ENCODE peak calls at places on chromosomes 16 and 17, in six cellular contexts. One of them, this sample, is unnamed.

GRCh38 chr16:54110582-54110981 is 176.0 kb downstream of the IRX3 start:
- DNase-seq in left lung: no peak
- DNase-seq in choroid plexus epithelial cell: no peak
- DNase-seq in GM12865: no peak
- DNase-seq in endothelial cell: no peak
- DNase-seq in RWPE1: no peak
- DNase-seq in this sample: no peak

GRCh38 chr16:87233928-87234327 is 83.3 kb downstream of the C16orf95 start:
- DNase-seq in left lung: no peak
- DNase-seq in choroid plexus epithelial cell: peak
- DNase-seq in RWPE1: no peak
- DNase-seq in endothelial cell: peak
- DNase-seq in GM12865: peak
- DNase-seq in this sample: no peak

GRCh38 chr16:19672378-19672777 is 45.6 kb downstream of the KNOP1 start:
- DNase-seq in choroid plexus epithelial cell: peak
- DNase-seq in GM12865: no peak
- DNase-seq in RWPE1: no peak
- DNase-seq in endothelial cell: no peak
- DNase-seq in left lung: no peak
- DNase-seq in this sample: no peak

GRCh38 chr17:64319531-64319930 is 56.5 kb upstream of the TEX2 start:
- DNase-seq in endothelial cell: no peak
- DNase-seq in RWPE1: no peak
- DNase-seq in left lung: no peak
- DNase-seq in choroid plexus epithelial cell: no peak
- DNase-seq in GM12865: no peak
- DNase-seq in this sample: no peak

GRCh38 chr16:87945351-87946042 is 5.7 kb upstream of the BANP start:
- DNase-seq in endothelial cell: no peak
- DNase-seq in left lung: peak
- DNase-seq in choroid plexus epithelial cell: peak
- DNase-seq in RWPE1: peak
- DNase-seq in GM12865: no peak
- DNase-seq in this sample: no peak

GRCh38 chr17:1714488-1714979 is 4.4 kb upstream of the TLCD2 start:
- DNase-seq in left lung: peak
- DNase-seq in GM12865: no peak
- DNase-seq in RWPE1: peak
- DNase-seq in endothelial cell: peak
- DNase-seq in choroid plexus epithelial cell: peak
- DNase-seq in this sample: no peak

GRCh38 chr17:64148699-64149098 is 18.8 kb upstream of the ERN1 start:
- DNase-seq in RWPE1: no peak
- DNase-seq in left lung: no peak
- DNase-seq in GM12865: peak
- DNase-seq in endothelial cell: no peak
- DNase-seq in choroid plexus epithelial cell: no peak
- DNase-seq in this sample: no peak

GRCh38 chr16:89903908-89904515 is 14.7 kb upstream of the MC1R start:
- DNase-seq in left lung: no peak
- DNase-seq in choroid plexus epithelial cell: no peak
- DNase-seq in GM12865: no peak
- DNase-seq in endothelial cell: no peak
- DNase-seq in RWPE1: no peak
- DNase-seq in this sample: no peak

GRCh38 chr17:40301315-40301714 is 7.7 kb upstream of the RARA start:
- DNase-seq in left lung: no peak
- DNase-seq in GM12865: no peak
- DNase-seq in endothelial cell: no peak
- DNase-seq in choroid plexus epithelial cell: no peak
- DNase-seq in RWPE1: no peak
- DNase-seq in this sample: no peak

GRCh38 chr16:27364493-27365141 is 37.4 kb upstream of the IL21R start:
- DNase-seq in left lung: no peak
- DNase-seq in GM12865: peak
- DNase-seq in RWPE1: peak
- DNase-seq in endothelial cell: no peak
- DNase-seq in choroid plexus epithelial cell: no peak
- DNase-seq in this sample: no peak

GRCh38 chr16:27324851-27325301 is 11.1 kb downstream of the IL4R start:
- DNase-seq in RWPE1: no peak
- DNase-seq in GM12865: no peak
- DNase-seq in endothelial cell: no peak
- DNase-seq in left lung: no peak
- DNase-seq in choroid plexus epithelial cell: no peak
- DNase-seq in this sample: no peak

GRCh38 chr16:51556694-51557327 is 405.7 kb upstream of the SALL1 start:
- DNase-seq in left lung: no peak
- DNase-seq in endothelial cell: no peak
- DNase-seq in RWPE1: peak
- DNase-seq in choroid plexus epithelial cell: peak
- DNase-seq in GM12865: no peak
- DNase-seq in this sample: no peak

GRCh38 chr16:51549836-51550235 is 398.8 kb upstream of the SALL1 start:
- DNase-seq in endothelial cell: no peak
- DNase-seq in GM12865: no peak
- DNase-seq in choroid plexus epithelial cell: peak
- DNase-seq in RWPE1: no peak
- DNase-seq in left lung: no peak
- DNase-seq in this sample: no peak

GRCh38 chr16:51550785-51551184 is 399.7 kb upstream of the SALL1 start:
- DNase-seq in left lung: no peak
- DNase-seq in GM12865: no peak
- DNase-seq in choroid plexus epithelial cell: no peak
- DNase-seq in RWPE1: no peak
- DNase-seq in endothelial cell: no peak
- DNase-seq in this sample: no peak

GRCh38 chr16:51553910-51554309 is 402.8 kb upstream of the SALL1 start:
- DNase-seq in choroid plexus epithelial cell: peak
- DNase-seq in left lung: no peak
- DNase-seq in GM12865: no peak
- DNase-seq in RWPE1: no peak
- DNase-seq in endothelial cell: no peak
- DNase-seq in this sample: no peak

GRCh38 chr16:51553314-51553713 is 402.2 kb upstream of the SALL1 start:
- DNase-seq in left lung: no peak
- DNase-seq in choroid plexus epithelial cell: no peak
- DNase-seq in endothelial cell: no peak
- DNase-seq in GM12865: no peak
- DNase-seq in RWPE1: peak
- DNase-seq in this sample: no peak
- TF ChIP-seq CTCF in left lung: no peak
- TF ChIP-seq CTCF in choroid plexus epithelial cell: no peak
- TF ChIP-seq CTCF in endothelial cell: no peak
- TF ChIP-seq CTCF in GM12865: no peak
- TF ChIP-seq CTCF in RWPE1: no peak
- TF ChIP-seq CTCF in this sample: no peak

GRCh38 chr17:57834146-57834741 is 15.6 kb downstream of the MRPS23 start:
- DNase-seq in GM12865: no peak
- DNase-seq in endothelial cell: no peak
- DNase-seq in RWPE1: peak
- DNase-seq in choroid plexus epithelial cell: no peak
- DNase-seq in left lung: no peak
- DNase-seq in this sample: no peak
- TF ChIP-seq CTCF in GM12865: no peak
- TF ChIP-seq CTCF in endothelial cell: no peak
- TF ChIP-seq CTCF in RWPE1: no peak
- TF ChIP-seq CTCF in choroid plexus epithelial cell: no peak
- TF ChIP-seq CTCF in left lung: no peak
- TF ChIP-seq CTCF in this sample: no peak

GRCh38 chr17:42403150-42403549 is 14.9 kb upstream of the STAT3 start:
- DNase-seq in left lung: no peak
- DNase-seq in choroid plexus epithelial cell: no peak
- DNase-seq in GM12865: peak
- DNase-seq in RWPE1: no peak
- DNase-seq in endothelial cell: no peak
- DNase-seq in this sample: peak
- TF ChIP-seq CTCF in left lung: no peak
- TF ChIP-seq CTCF in choroid plexus epithelial cell: peak
- TF ChIP-seq CTCF in GM12865: peak
- TF ChIP-seq CTCF in RWPE1: no peak
- TF ChIP-seq CTCF in endothelial cell: no peak
- TF ChIP-seq CTCF in this sample: peak

DNA sequence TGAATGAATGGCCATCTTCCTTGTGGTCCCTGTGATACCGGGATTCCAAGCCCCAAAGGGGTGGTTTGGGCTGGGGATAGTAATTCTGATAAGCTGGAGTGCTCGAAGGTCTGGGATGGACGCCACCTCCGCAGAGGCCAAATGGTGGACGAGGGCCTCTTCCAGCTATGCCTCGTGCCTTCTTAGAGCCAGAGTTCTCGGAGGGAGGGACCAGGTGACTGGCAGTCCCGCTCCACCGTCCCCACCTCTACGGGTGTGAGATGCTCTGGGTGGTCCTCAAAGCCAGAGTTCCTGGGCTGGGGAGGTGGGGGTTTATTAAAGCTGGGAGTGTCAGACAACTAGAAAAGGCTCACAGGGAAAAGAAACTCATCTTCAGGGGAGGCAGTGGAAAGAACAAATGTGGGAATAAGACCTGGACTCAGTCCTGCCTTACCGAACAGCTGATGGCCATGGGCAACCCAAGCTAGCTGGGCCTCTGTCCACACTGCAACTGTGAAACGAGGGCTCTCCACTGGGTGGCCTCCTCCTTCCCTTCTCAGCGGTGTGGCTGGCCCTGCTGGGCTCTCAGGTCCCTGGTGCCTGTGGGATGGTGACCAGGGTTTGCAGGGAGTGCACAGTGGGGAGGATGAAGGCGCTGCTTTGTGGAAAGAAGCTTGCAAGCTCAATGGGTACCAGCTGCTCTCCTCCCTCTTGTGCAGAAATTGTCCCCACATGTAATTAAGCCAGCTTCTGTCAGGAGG is 75.2 kb downstream of the N4BP1 start:
- DNase-seq in GM12865: no peak
- DNase-seq in endothelial cell: no peak
- DNase-seq in left lung: peak
- DNase-seq in RWPE1: no peak
- DNase-seq in choroid plexus epithelial cell: no peak
- DNase-seq in this sample: no peak
- TF ChIP-seq CTCF in GM12865: no peak
- TF ChIP-seq CTCF in endothelial cell: no peak
- TF ChIP-seq CTCF in left lung: no peak
- TF ChIP-seq CTCF in RWPE1: no peak
- TF ChIP-seq CTCF in choroid plexus epithelial cell: peak
- TF ChIP-seq CTCF in this sample: no peak

GRCh38 chr16:11099672-11100195 is 155.4 kb downstream of the CLEC16A start:
- DNase-seq in GM12865: peak
- DNase-seq in left lung: no peak
- DNase-seq in RWPE1: no peak
- DNase-seq in choroid plexus epithelial cell: no peak
- DNase-seq in endothelial cell: no peak
- DNase-seq in this sample: no peak

GRCh38 chr16:11101695-11102522 is 154.1 kb downstream of the SOCS1 start:
- DNase-seq in GM12865: no peak
- DNase-seq in choroid plexus epithelial cell: peak
- DNase-seq in left lung: no peak
- DNase-seq in endothelial cell: no peak
- DNase-seq in RWPE1: no peak
- DNase-seq in this sample: no peak

GRCh38 chr16:11098601-11099377 is 154.4 kb downstream of the CLEC16A start:
- DNase-seq in endothelial cell: no peak
- DNase-seq in left lung: no peak
- DNase-seq in RWPE1: no peak
- DNase-seq in choroid plexus epithelial cell: no peak
- DNase-seq in GM12865: no peak
- DNase-seq in this sample: no peak

GRCh38 chr16:11101283-11101682 is 154.7 kb downstream of the SOCS1 start:
- DNase-seq in left lung: no peak
- DNase-seq in endothelial cell: no peak
- DNase-seq in GM12865: no peak
- DNase-seq in RWPE1: no peak
- DNase-seq in choroid plexus epithelial cell: no peak
- DNase-seq in this sample: no peak

GRCh38 chr16:11100239-11100750 is 155.7 kb downstream of the SOCS1 start:
- DNase-seq in RWPE1: no peak
- DNase-seq in choroid plexus epithelial cell: peak
- DNase-seq in endothelial cell: peak
- DNase-seq in GM12865: peak
- DNase-seq in left lung: no peak
- DNase-seq in this sample: peak
- TF ChIP-seq CTCF in RWPE1: no peak
- TF ChIP-seq CTCF in choroid plexus epithelial cell: peak
- TF ChIP-seq CTCF in endothelial cell: no peak
- TF ChIP-seq CTCF in GM12865: peak
- TF ChIP-seq CTCF in left lung: no peak
- TF ChIP-seq CTCF in this sample: no peak

GRCh38 chr17:43790311-43790940 is 10.2 kb downstream of the CFAP97D1 start:
- DNase-seq in endothelial cell: no peak
- DNase-seq in RWPE1: no peak
- DNase-seq in GM12865: no peak
- DNase-seq in choroid plexus epithelial cell: no peak
- DNase-seq in left lung: no peak
- DNase-seq in this sample: no peak
- TF ChIP-seq CTCF in endothelial cell: no peak
- TF ChIP-seq CTCF in RWPE1: peak
- TF ChIP-seq CTCF in GM12865: no peak
- TF ChIP-seq CTCF in choroid plexus epithelial cell: peak
- TF ChIP-seq CTCF in left lung: no peak
- TF ChIP-seq CTCF in this sample: no peak